ENCODE peak calls at places on chromosomes 13 and 19, in five cellular contexts. One of them, this sample, is unnamed.

GRCh38 chr19:32649751-32650150 is 25.2 kb downstream of the ANKRD27 start:
- DNase-seq in naive B cell: no peak
- DNase-seq in hippocampal formation: no peak
- DNase-seq in HS-5: no peak
- DNase-seq in memory B cell: no peak
- DNase-seq in this sample: no peak

GRCh38 chr19:50893047-50893737 is 18.0 kb downstream of the KLK4 start:
- DNase-seq in hippocampal formation: no peak
- DNase-seq in memory B cell: no peak
- DNase-seq in naive B cell: no peak
- DNase-seq in HS-5: no peak
- DNase-seq in this sample: no peak

GRCh38 chr13:43918636-43919035 is 38.9 kb downstream of the LACC1 start:
- DNase-seq in naive B cell: no peak
- DNase-seq in HS-5: no peak
- DNase-seq in hippocampal formation: no peak
- DNase-seq in memory B cell: no peak
- DNase-seq in this sample: peak

GRCh38 chr13:37531054-37531453 is 67.5 kb downstream of the POSTN start:
- DNase-seq in naive B cell: no peak
- DNase-seq in HS-5: no peak
- DNase-seq in memory B cell: no peak
- DNase-seq in hippocampal formation: no peak
- DNase-seq in this sample: no peak

GRCh38 chr13:94641432-94641941 is 39.8 kb downstream of the GPR180 start:
- DNase-seq in hippocampal formation: no peak
- DNase-seq in naive B cell: no peak
- DNase-seq in memory B cell: no peak
- DNase-seq in HS-5: peak
- DNase-seq in this sample: peak

GRCh38 chr13:40187324-40187795 is 479.1 kb downstream of the FOXO1 start:
- DNase-seq in hippocampal formation: no peak
- DNase-seq in naive B cell: no peak
- DNase-seq in memory B cell: no peak
- DNase-seq in HS-5: no peak
- DNase-seq in this sample: no peak

GRCh38 chr19:579842-580155 is 7.4 kb downstream of the BSG start:
- DNase-seq in HS-5: no peak
- DNase-seq in memory B cell: peak
- DNase-seq in naive B cell: no peak
- DNase-seq in hippocampal formation: no peak
- DNase-seq in this sample: no peak

GRCh38 chr13:47959468-47960088 is 41.5 kb downstream of the SUCLA2 start:
- DNase-seq in memory B cell: no peak
- DNase-seq in HS-5: no peak
- DNase-seq in hippocampal formation: no peak
- DNase-seq in naive B cell: no peak
- DNase-seq in this sample: peak

GRCh38 chr13:33349314-33349995 is 63.9 kb upstream of the STARD13 start:
- DNase-seq in hippocampal formation: no peak
- DNase-seq in memory B cell: no peak
- DNase-seq in naive B cell: no peak
- DNase-seq in HS-5: no peak
- DNase-seq in this sample: no peak

GRCh38 chr19:37537391-37537947 is 30.7 kb downstream of the ZNF793 start:
- DNase-seq in memory B cell: no peak
- DNase-seq in hippocampal formation: no peak
- DNase-seq in naive B cell: no peak
- DNase-seq in HS-5: no peak
- DNase-seq in this sample: no peak

GRCh38 chr13:29505511-29505910 is 90.0 kb downstream of the SLC7A1 start:
- DNase-seq in memory B cell: no peak
- DNase-seq in HS-5: no peak
- DNase-seq in hippocampal formation: no peak
- DNase-seq in naive B cell: no peak
- DNase-seq in this sample: no peak

GRCh38 chr13:110759710-110760109 is 46.2 kb downstream of the ING1 start:
- DNase-seq in HS-5: no peak
- DNase-seq in memory B cell: no peak
- DNase-seq in naive B cell: no peak
- DNase-seq in hippocampal formation: no peak
- DNase-seq in this sample: no peak

GRCh38 chr13:83825676-83826075 is 56.6 kb downstream of the SLITRK1 start:
- DNase-seq in naive B cell: no peak
- DNase-seq in memory B cell: no peak
- DNase-seq in HS-5: no peak
- DNase-seq in hippocampal formation: peak
- DNase-seq in this sample: no peak

GRCh38 chr13:33927315-33927714 is 109.4 kb downstream of the RFC3 start:
- DNase-seq in HS-5: no peak
- DNase-seq in memory B cell: no peak
- DNase-seq in hippocampal formation: no peak
- DNase-seq in naive B cell: no peak
- DNase-seq in this sample: no peak

GRCh38 chr19:41431426-41432386 is 4.5 kb upstream of the B3GNT8 start:
- DNase-seq in naive B cell: no peak
- DNase-seq in memory B cell: no peak
- DNase-seq in hippocampal formation: peak
- DNase-seq in HS-5: no peak
- DNase-seq in this sample: peak

GRCh38 chr13:100440756-100441421 is 147.7 kb downstream of the GGACT start:
- DNase-seq in naive B cell: no peak
- DNase-seq in hippocampal formation: no peak
- DNase-seq in memory B cell: no peak
- DNase-seq in HS-5: peak
- DNase-seq in this sample: no peak

GRCh38 chr19:19276851-19277250 is 3.8 kb upstream of the TM6SF2 start:
- DNase-seq in HS-5: no peak
- DNase-seq in memory B cell: no peak
- DNase-seq in naive B cell: no peak
- DNase-seq in hippocampal formation: no peak
- DNase-seq in this sample: no peak

GRCh38 chr13:97977376-97977705 is 23.9 kb downstream of the IPO5 start:
- DNase-seq in naive B cell: no peak
- DNase-seq in hippocampal formation: no peak
- DNase-seq in HS-5: no peak
- DNase-seq in memory B cell: no peak
- DNase-seq in this sample: no peak

GRCh38 chr13:99651016-99651415 is 149.7 kb downstream of the TM9SF2 start:
- DNase-seq in naive B cell: no peak
- DNase-seq in hippocampal formation: no peak
- DNase-seq in HS-5: no peak
- DNase-seq in memory B cell: no peak
- DNase-seq in this sample: no peak

GRCh38 chr19:17575871-17576757 is 20.7 kb downstream of the COLGALT1 start:
- DNase-seq in hippocampal formation: no peak
- DNase-seq in HS-5: no peak
- DNase-seq in memory B cell: no peak
- DNase-seq in naive B cell: no peak
- DNase-seq in this sample: no peak

GRCh38 chr13:43285891-43286602 is 262.7 kb downstream of the DNAJC15 start:
- DNase-seq in naive B cell: no peak
- DNase-seq in HS-5: no peak
- DNase-seq in memory B cell: no peak
- DNase-seq in hippocampal formation: no peak
- DNase-seq in this sample: no peak

GRCh38 chr13:98785405-98785804 is 32.9 kb upstream of the SLC15A1 start:
- DNase-seq in HS-5: no peak
- DNase-seq in naive B cell: no peak
- DNase-seq in hippocampal formation: no peak
- DNase-seq in memory B cell: no peak
- DNase-seq in this sample: no peak

GRCh38 chr13:30895773-30896172 is 10.3 kb upstream of the MEDAG start:
- DNase-seq in naive B cell: no peak
- DNase-seq in HS-5: no peak
- DNase-seq in memory B cell: no peak
- DNase-seq in hippocampal formation: no peak
- DNase-seq in this sample: no peak

GRCh38 chr19:9909251-9909650 is 27.1 kb downstream of the OLFM2 start:
- DNase-seq in naive B cell: no peak
- DNase-seq in HS-5: no peak
- DNase-seq in memory B cell: no peak
- DNase-seq in hippocampal formation: no peak
- DNase-seq in this sample: no peak

GRCh38 chr13:30984620-30985019 is 52.2 kb downstream of the TEX26 start:
- DNase-seq in naive B cell: no peak
- DNase-seq in HS-5: no peak
- DNase-seq in hippocampal formation: no peak
- DNase-seq in memory B cell: no peak
- DNase-seq in this sample: no peak

GRCh38 chr13:23447927-23448326 is 14.4 kb upstream of the SACS start:
- DNase-seq in HS-5: no peak
- DNase-seq in naive B cell: no peak
- DNase-seq in hippocampal formation: no peak
- DNase-seq in memory B cell: no peak
- DNase-seq in this sample: no peak

GRCh38 chr13:92649140-92649813 is 577.3 kb upstream of the GPC6 start:
- DNase-seq in hippocampal formation: no peak
- DNase-seq in naive B cell: no peak
- DNase-seq in memory B cell: no peak
- DNase-seq in HS-5: no peak
- DNase-seq in this sample: no peak

GRCh38 chr13:99003851-99004471 is 26.1 kb upstream of the DOCK9 start:
- DNase-seq in hippocampal formation: no peak
- DNase-seq in naive B cell: no peak
- DNase-seq in memory B cell: no peak
- DNase-seq in HS-5: no peak
- DNase-seq in this sample: no peak